ENCODE peak calls at places on chromosomes 2 and 18, in eight cellular contexts. O, A, J, Z, F, X, D and U are unnamed samples.

GRCh38 chr18:61606759-61607158 is 273.5 kb downstream of the CDH20 start:
- DNase-seq in O (peak; percentile 89), A (peak; percentile 83), J (no peak), Z (peak; percentile 33), F (no peak), X (no peak), D (no peak), U (peak; percentile 30)

GRCh38 chr2:11583840-11584529 is 50.1 kb downstream of the GREB1 start:
- DNase-seq in O (no peak), A (peak; percentile 71), J (peak; percentile 82), Z (peak; percentile 72), F (peak; percentile 55), X (peak; percentile 62), D (peak; percentile 33), U (peak; percentile 64)

GRCh38 chr2:219596954-219597551 is 604 bp upstream of the STK11IP start:
- DNase-seq in O (no peak), A (no peak), J (no peak), Z (no peak), F (no peak), X (peak; percentile 15), D (peak; percentile 14), U (no peak)

GRCh38 chr2:197255550-197255949 is 55.0 kb downstream of the ANKRD44 start:
- DNase-seq in O (peak; percentile 93), A (peak; percentile 87), J (peak; percentile 48), Z (peak; percentile 67), F (no peak), X (peak; percentile 98), D (peak; percentile 49), U (peak; percentile 68)

GRCh38 chr18:59628995-59629394 is 68.2 kb downstream of the CCBE1 start:
- DNase-seq in O (no peak), A (no peak), J (no peak), Z (no peak), F (no peak), X (no peak), D (no peak), U (no peak)

GRCh38 chr2:210072922-210073509 is 70.6 kb downstream of the RPE start:
- DNase-seq in O (no peak), A (no peak), J (no peak), Z (no peak), F (no peak), X (peak; percentile 28), D (no peak), U (no peak)

GRCh38 chr2:126368778-126369177 is 287.2 kb upstream of the GYPC start:
- DNase-seq in O (no peak), A (no peak), J (no peak), Z (no peak), F (no peak), X (peak; percentile 7), D (no peak), U (no peak)

GRCh38 chr2:170883683-170884082 is 45.4 kb upstream of the GORASP2 start:
- DNase-seq in O (no peak), A (no peak), J (no peak), Z (no peak), F (no peak), X (no peak), D (no peak), U (no peak)

GRCh38 chr2:88596141-88596830 is 31.0 kb downstream of the EIF2AK3 start:
- DNase-seq in O (no peak), A (no peak), J (no peak), Z (no peak), F (no peak), X (no peak), D (no peak), U (no peak)

GRCh38 chr2:116724550-116724949 is 1089.9 kb upstream of the DDX18 start:
- DNase-seq in O (no peak), A (no peak), J (no peak), Z (no peak), F (no peak), X (no peak), D (no peak), U (no peak)

GRCh38 chr2:45748239-45748638 is 96.8 kb downstream of the PRKCE start:
- DNase-seq in O (no peak), A (no peak), J (peak; percentile 45), Z (no peak), F (no peak), X (no peak), D (no peak), U (no peak)

GRCh38 chr2:238868067-238868524 is 20.2 kb downstream of the TWIST2 start:
- DNase-seq in O (peak; percentile 49), A (no peak), J (no peak), Z (no peak), F (no peak), X (no peak), D (no peak), U (no peak)

GRCh38 chr2:120367649-120368048 is 21.7 kb downstream of the INHBB start:
- DNase-seq in O (no peak), A (no peak), J (no peak), Z (no peak), F (no peak), X (no peak), D (no peak), U (no peak)

GRCh38 chr2:215614296-215614695 is 178.4 kb upstream of the FN1 start:
- DNase-seq in O (no peak), A (no peak), J (no peak), Z (no peak), F (peak; percentile 44), X (no peak), D (no peak), U (no peak)

GRCh38 chr18:40197711-40198110 is 1757.3 kb upstream of the PIK3C3 start:
- DNase-seq in O (no peak), A (no peak), J (no peak), Z (no peak), F (no peak), X (no peak), D (no peak), U (no peak)